ENCODE peak calls at places on chromosomes 5 and 9, in seven cellular contexts. One of them, this sample, is unnamed.

GRCh38 chr5:158619083-158619788 is 480.5 kb downstream of the EBF1 start:
- DNase-seq in H1: no peak
- DNase-seq in AG04450: no peak
- DNase-seq in IMR-90: no peak
- DNase-seq in right atrium auricular region: no peak
- DNase-seq in PC-9: no peak
- DNase-seq in HCT116: no peak
- DNase-seq in this sample: no peak

GRCh38 chr9:18728642-18729041 is 254.7 kb downstream of the ADAMTSL1 start:
- DNase-seq in H1: no peak
- DNase-seq in AG04450: no peak
- DNase-seq in IMR-90: no peak
- DNase-seq in right atrium auricular region: no peak
- DNase-seq in PC-9: no peak
- DNase-seq in HCT116: no peak
- DNase-seq in this sample: no peak

GRCh38 chr5:168770036-168770498 is 190.9 kb upstream of the PANK3 start:
- DNase-seq in H1: no peak
- DNase-seq in AG04450: no peak
- DNase-seq in IMR-90: no peak
- DNase-seq in right atrium auricular region: no peak
- DNase-seq in PC-9: no peak
- DNase-seq in HCT116: no peak
- DNase-seq in this sample: no peak

GRCh38 chr9:101716629-101717028 is 21.8 kb downstream of the GRIN3A start:
- DNase-seq in H1: no peak
- DNase-seq in AG04450: no peak
- DNase-seq in IMR-90: no peak
- DNase-seq in right atrium auricular region: no peak
- DNase-seq in PC-9: no peak
- DNase-seq in HCT116: no peak
- DNase-seq in this sample: no peak

GRCh38 chr9:16223074-16223871 is 647.2 kb downstream of the BNC2 start:
- DNase-seq in H1: no peak
- DNase-seq in AG04450: no peak
- DNase-seq in IMR-90: no peak
- DNase-seq in right atrium auricular region: no peak
- DNase-seq in PC-9: peak
- DNase-seq in HCT116: no peak
- DNase-seq in this sample: no peak

GRCh38 chr9:134670042-134670525 is 28.5 kb downstream of the COL5A1 start:
- DNase-seq in H1: no peak
- DNase-seq in AG04450: peak
- DNase-seq in IMR-90: peak
- DNase-seq in right atrium auricular region: no peak
- DNase-seq in PC-9: peak
- DNase-seq in HCT116: no peak
- DNase-seq in this sample: peak

GRCh38 chr9:75358837-75359236 is 270.5 kb downstream of the OSTF1 start:
- DNase-seq in H1: no peak
- DNase-seq in AG04450: no peak
- DNase-seq in IMR-90: no peak
- DNase-seq in right atrium auricular region: no peak
- DNase-seq in PC-9: no peak
- DNase-seq in HCT116: no peak
- DNase-seq in this sample: no peak

GRCh38 chr5:91245074-91245452 is 138.1 kb downstream of the ARRDC3 start:
- DNase-seq in H1: no peak
- DNase-seq in AG04450: no peak
- DNase-seq in IMR-90: no peak
- DNase-seq in right atrium auricular region: no peak
- DNase-seq in PC-9: no peak
- DNase-seq in HCT116: no peak
- DNase-seq in this sample: no peak

GRCh38 chr9:85553475-85553874 is 188.3 kb downstream of the AGTPBP1 start:
- DNase-seq in H1: no peak
- DNase-seq in AG04450: no peak
- DNase-seq in IMR-90: no peak
- DNase-seq in right atrium auricular region: no peak
- DNase-seq in PC-9: no peak
- DNase-seq in HCT116: no peak
- DNase-seq in this sample: no peak

GRCh38 chr5:148988328-148988727 is 74.5 kb downstream of the SH3TC2 start:
- DNase-seq in H1: no peak
- DNase-seq in AG04450: no peak
- DNase-seq in IMR-90: no peak
- DNase-seq in right atrium auricular region: no peak
- DNase-seq in PC-9: no peak
- DNase-seq in HCT116: no peak
- DNase-seq in this sample: no peak

GRCh38 chr5:6250121-6250520 is 128.2 kb downstream of the MED10 start:
- DNase-seq in H1: no peak
- DNase-seq in AG04450: no peak
- DNase-seq in IMR-90: no peak
- DNase-seq in right atrium auricular region: no peak
- DNase-seq in PC-9: no peak
- DNase-seq in HCT116: no peak
- DNase-seq in this sample: no peak

GRCh38 chr5:65742565-65743231 is 20.7 kb downstream of the NLN start:
- DNase-seq in H1: no peak
- DNase-seq in AG04450: peak
- DNase-seq in IMR-90: peak
- DNase-seq in right atrium auricular region: no peak
- DNase-seq in PC-9: peak
- DNase-seq in HCT116: peak
- DNase-seq in this sample: peak

GRCh38 chr5:168314735-168315411 is 23.4 kb downstream of the WWC1 start:
- DNase-seq in H1: no peak
- DNase-seq in AG04450: peak
- DNase-seq in IMR-90: peak
- DNase-seq in right atrium auricular region: no peak
- DNase-seq in PC-9: peak
- DNase-seq in HCT116: peak
- DNase-seq in this sample: peak

GRCh38 chr9:109537288-109537687 is 39.2 kb upstream of the PTPN3 start:
- DNase-seq in H1: no peak
- DNase-seq in AG04450: no peak
- DNase-seq in IMR-90: no peak
- DNase-seq in right atrium auricular region: no peak
- DNase-seq in PC-9: no peak
- DNase-seq in HCT116: no peak
- DNase-seq in this sample: no peak

GRCh38 chr5:142551242-142552067 is 134.4 kb downstream of the FGF1 start:
- DNase-seq in H1: peak
- DNase-seq in AG04450: no peak
- DNase-seq in IMR-90: peak
- DNase-seq in right atrium auricular region: no peak
- DNase-seq in PC-9: no peak
- DNase-seq in HCT116: no peak
- DNase-seq in this sample: no peak

GRCh38 chr9:109574061-109574882 is 76.2 kb upstream of the PTPN3 start:
- DNase-seq in H1: no peak
- DNase-seq in AG04450: peak
- DNase-seq in IMR-90: peak
- DNase-seq in right atrium auricular region: no peak
- DNase-seq in PC-9: peak
- DNase-seq in HCT116: peak
- DNase-seq in this sample: peak

GRCh38 chr5:108529381-108529780 is 147.5 kb upstream of the FBXL17 start:
- DNase-seq in H1: no peak
- DNase-seq in AG04450: peak
- DNase-seq in IMR-90: peak
- DNase-seq in right atrium auricular region: no peak
- DNase-seq in PC-9: no peak
- DNase-seq in HCT116: no peak
- DNase-seq in this sample: no peak

GRCh38 chr5:77845273-77845646 is 69.1 kb upstream of the TBCA start:
- DNase-seq in H1: no peak
- DNase-seq in AG04450: no peak
- DNase-seq in IMR-90: no peak
- DNase-seq in right atrium auricular region: no peak
- DNase-seq in PC-9: no peak
- DNase-seq in HCT116: no peak
- DNase-seq in this sample: no peak
- H3K4me3 ChIP-seq in H1: no peak
- H3K4me3 ChIP-seq in AG04450: no peak
- H3K4me3 ChIP-seq in IMR-90: no peak
- H3K4me3 ChIP-seq in right atrium auricular region: no peak
- H3K4me3 ChIP-seq in PC-9: no peak
- H3K4me3 ChIP-seq in HCT116: no peak
- H3K4me3 ChIP-seq in this sample: no peak

GRCh38 chr5:103474671-103475070 is 87.9 kb downstream of the NUDT12 start:
- DNase-seq in H1: no peak
- DNase-seq in AG04450: no peak
- DNase-seq in IMR-90: no peak
- DNase-seq in right atrium auricular region: no peak
- DNase-seq in PC-9: no peak
- DNase-seq in HCT116: no peak
- DNase-seq in this sample: no peak
- TF ChIP-seq CTCF in H1: no peak
- TF ChIP-seq CTCF in AG04450: no peak
- TF ChIP-seq CTCF in IMR-90: no peak
- TF ChIP-seq CTCF in right atrium auricular region: no peak
- TF ChIP-seq CTCF in PC-9: no peak
- TF ChIP-seq CTCF in HCT116: no peak
- TF ChIP-seq CTCF in this sample: no peak

DNA sequence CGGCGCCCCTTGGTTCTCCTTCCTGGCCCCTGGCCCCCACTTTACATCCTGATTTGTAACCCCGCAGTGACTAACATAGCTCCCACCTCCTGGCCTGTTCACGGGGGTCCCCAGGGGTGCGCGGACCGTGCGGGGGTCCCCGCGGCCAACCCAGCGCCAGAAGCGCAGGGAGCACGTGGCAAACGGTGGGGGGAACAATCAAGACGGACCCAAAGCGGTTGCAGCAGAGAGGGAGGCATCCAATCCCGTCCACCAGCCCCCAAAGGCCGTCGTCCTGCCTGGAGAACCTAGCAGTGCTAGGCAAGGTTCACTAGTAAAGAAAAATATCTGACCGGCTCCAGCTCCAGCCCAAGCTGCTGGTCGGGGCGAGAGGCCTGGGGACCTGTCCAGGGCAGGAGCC is 201.5 kb downstream of the AUH start:
- DNase-seq in H1: no peak
- DNase-seq in AG04450: no peak
- DNase-seq in IMR-90: no peak
- DNase-seq in right atrium auricular region: peak
- DNase-seq in PC-9: no peak
- DNase-seq in HCT116: no peak
- DNase-seq in this sample: no peak
- H3K4me3 ChIP-seq in H1: no peak
- H3K4me3 ChIP-seq in AG04450: no peak
- H3K4me3 ChIP-seq in IMR-90: no peak
- H3K4me3 ChIP-seq in right atrium auricular region: peak
- H3K4me3 ChIP-seq in PC-9: no peak
- H3K4me3 ChIP-seq in HCT116: no peak
- H3K4me3 ChIP-seq in this sample: no peak

DNA sequence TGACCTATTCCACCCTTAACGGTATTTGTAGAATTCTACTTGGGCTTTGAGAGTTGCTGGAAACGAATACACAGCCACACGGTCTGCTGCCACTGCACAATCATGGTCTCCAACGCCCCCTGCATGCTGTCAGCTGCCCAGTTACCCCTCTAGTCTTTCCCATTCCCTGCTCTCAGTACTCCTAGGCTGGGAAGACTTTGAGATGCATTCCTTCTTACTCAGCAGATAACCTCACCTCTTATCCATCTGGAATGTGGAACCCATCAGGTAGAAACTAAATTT is 92.8 kb downstream of the ANKH start:
- DNase-seq in H1: peak
- DNase-seq in AG04450: no peak
- DNase-seq in IMR-90: no peak
- DNase-seq in right atrium auricular region: no peak
- DNase-seq in PC-9: no peak
- DNase-seq in HCT116: no peak
- DNase-seq in this sample: no peak
- TF ChIP-seq CTCF in H1: peak
- TF ChIP-seq CTCF in AG04450: no peak
- TF ChIP-seq CTCF in IMR-90: no peak
- TF ChIP-seq CTCF in right atrium auricular region: no peak
- TF ChIP-seq CTCF in PC-9: no peak
- TF ChIP-seq CTCF in HCT116: no peak
- TF ChIP-seq CTCF in this sample: no peak

GRCh38 chr9:7974335-7975005 is 174.9 kb upstream of the DMAC1 start:
- DNase-seq in H1: no peak
- DNase-seq in AG04450: no peak
- DNase-seq in IMR-90: no peak
- DNase-seq in right atrium auricular region: no peak
- DNase-seq in PC-9: no peak
- DNase-seq in HCT116: no peak
- DNase-seq in this sample: no peak
- H3K4me3 ChIP-seq in H1: no peak
- H3K4me3 ChIP-seq in AG04450: no peak
- H3K4me3 ChIP-seq in IMR-90: no peak
- H3K4me3 ChIP-seq in right atrium auricular region: no peak
- H3K4me3 ChIP-seq in PC-9: no peak
- H3K4me3 ChIP-seq in HCT116: no peak
- H3K4me3 ChIP-seq in this sample: no peak

DNA sequence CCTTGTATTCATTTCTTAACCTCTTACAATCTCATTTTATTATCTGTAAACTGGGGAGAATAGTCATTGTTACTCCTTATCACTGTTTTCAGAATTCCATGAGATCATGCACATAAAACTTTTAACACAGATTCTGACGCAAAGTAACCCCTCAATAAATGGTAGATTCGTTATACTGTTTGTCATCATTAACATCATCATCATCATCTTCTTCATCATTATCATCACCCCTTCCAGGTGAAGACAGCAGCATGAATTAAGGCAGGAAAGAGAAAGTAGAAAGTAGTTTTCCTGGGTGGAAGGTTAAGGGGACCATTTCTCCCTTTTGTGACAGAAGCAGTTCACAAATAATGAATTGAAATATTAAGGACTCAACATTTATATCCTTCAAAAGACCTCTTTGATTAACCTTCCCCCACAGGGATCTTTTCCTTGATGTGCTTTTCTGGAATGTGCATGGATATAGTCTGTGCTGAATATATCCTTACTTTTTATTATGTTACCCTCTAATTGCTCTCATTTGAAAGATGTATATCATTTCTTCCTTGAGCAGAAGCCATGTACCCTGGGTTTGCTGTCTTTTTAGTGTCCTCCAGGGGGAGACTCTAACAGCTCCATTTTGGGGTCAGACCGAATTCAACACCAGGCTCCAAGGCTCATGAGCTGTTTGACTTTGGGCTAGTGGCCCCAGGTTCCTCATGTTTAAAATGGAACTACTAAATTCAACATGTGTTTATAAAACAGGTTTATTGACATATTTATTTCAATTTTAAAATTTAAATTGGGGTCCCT is 1029.9 kb upstream of the WWC1 start:
- DNase-seq in H1: peak
- DNase-seq in AG04450: no peak
- DNase-seq in IMR-90: no peak
- DNase-seq in right atrium auricular region: no peak
- DNase-seq in PC-9: no peak
- DNase-seq in HCT116: no peak
- DNase-seq in this sample: no peak
- TF ChIP-seq CTCF in H1: peak
- TF ChIP-seq CTCF in AG04450: peak
- TF ChIP-seq CTCF in IMR-90: no peak
- TF ChIP-seq CTCF in right atrium auricular region: no peak
- TF ChIP-seq CTCF in PC-9: peak
- TF ChIP-seq CTCF in HCT116: no peak
- TF ChIP-seq CTCF in this sample: peak

This sample was measured in astrocyte of the cerebellum.